ENCODE peak calls at places on chromosomes 4 and X, in six cellular contexts. H is MV-4-11, D is foreskin fibroblast, Y is kidney, G is M059J, O is left kidney. R is an unnamed sample.

GRCh38 chr4:128812360-128812958 is 3.0 kb downstream of the JADE1 start:
- DNase-seq in Y (peak; percentile 86), D (peak; percentile 64), O (peak; percentile 90), G (peak; percentile 81), H (peak; percentile 43), R (no peak)

GRCh38 chr4:96073446-96073845 is 233.6 kb downstream of the PDHA2 start:
- DNase-seq in Y (no peak), G (peak; percentile 29), H (no peak), D (no peak), O (no peak), R (no peak)

GRCh38 chrX:39613508-39613921 is 484.2 kb downstream of the BCOR start:
- DNase-seq in H (no peak), G (peak; percentile 51), Y (peak; percentile 87), O (peak; percentile 94), D (no peak), R (no peak)

GRCh38 chrX:53281321-53281822 is at the start of gene IQSEC2:
- DNase-seq in H (peak; percentile 46), G (peak; percentile 88), Y (peak; percentile 96), O (peak; percentile 87), D (peak; percentile 74), R (no peak)

GRCh38 chr4:145681956-145682355 is 2.0 kb downstream of the C4orf51 start:
- DNase-seq in D (peak; percentile 24), O (no peak), Y (no peak), H (no peak), G (no peak), R (no peak)

GRCh38 chr4:5341151-5341925 is 290.1 kb downstream of the STK32B start:
- DNase-seq in O (no peak), G (no peak), Y (no peak), D (no peak), H (no peak), R (no peak)

GRCh38 chr4:87066403-87067119 is 131.8 kb downstream of the AFF1 start:
- DNase-seq in D (no peak), H (no peak), O (peak; percentile 67), G (no peak), Y (no peak), R (no peak)

GRCh38 chr4:9877123-9877522 is 95.7 kb downstream of the DRD5 start:
- DNase-seq in Y (no peak), O (no peak), D (no peak), H (no peak), G (no peak), R (no peak)

GRCh38 chrX:46184749-46185148 is 360.5 kb downstream of the ZNF674 start:
- DNase-seq in Y (no peak), O (no peak), H (no peak), G (peak; percentile 67), D (peak; percentile 17), R (no peak)

GRCh38 chrX:138886769-138887168 is 175.3 kb upstream of the FGF13 start:
- DNase-seq in D (no peak), O (no peak), Y (no peak), H (no peak), G (peak; percentile 86), R (no peak)

GRCh38 chr4:26753642-26754041 is 107.0 kb upstream of the STIM2 start:
- DNase-seq in H (no peak), D (no peak), Y (no peak), O (peak; percentile 77), G (no peak), R (no peak)

GRCh38 chr4:6331018-6331417 is 61.4 kb downstream of the WFS1 start:
- DNase-seq in Y (no peak), H (no peak), O (no peak), D (no peak), G (peak; percentile 24), R (no peak)

GRCh38 chr4:65658117-65658516 is 12.2 kb downstream of the EPHA5 start:
- DNase-seq in G (no peak), O (peak; percentile 23), Y (no peak), H (no peak), D (no peak), R (no peak)

GRCh38 chr4:142565771-142566170 is 280.3 kb downstream of the INPP4B start:
- DNase-seq in O (no peak), H (no peak), Y (no peak), D (no peak), G (no peak), R (no peak)

GRCh38 chr4:24734511-24734910 is 60.9 kb upstream of the SOD3 start:
- DNase-seq in O (no peak), D (no peak), Y (no peak), H (no peak), G (no peak), R (no peak)

GRCh38 chr4:159069922-159070321 is 33.0 kb upstream of the RAPGEF2 start:
- DNase-seq in Y (no peak), H (no peak), G (peak; percentile 68), D (peak; percentile 90), O (no peak), R (no peak)

GRCh38 chr4:152360045-152360410 is 175.9 kb downstream of the FBXW7 start:
- DNase-seq in Y (no peak), D (no peak), H (no peak), O (no peak), G (no peak), R (no peak)

GRCh38 chr4:38663021-38663800 is 788 bp upstream of the KLF3 start:
- DNase-seq in G (no peak), D (no peak), H (peak; percentile 19), O (peak; percentile 83), Y (no peak), R (no peak)

GRCh38 chrX:70029790-70030189 is 19.9 kb downstream of the AWAT2 start:
- DNase-seq in D (no peak), H (no peak), Y (no peak), G (no peak), O (no peak), R (no peak)

GRCh38 chrX:39261446-39262147 is 460.3 kb downstream of the MID1IP1 start:
- DNase-seq in O (peak; percentile 56), D (peak; percentile 5), G (peak; percentile 85), H (peak; percentile 46), Y (no peak), R (no peak)

GRCh38 chrX:23749129-23749528 is 6.1 kb upstream of the ACOT9 start:
- DNase-seq in G (no peak), D (no peak), O (no peak), Y (peak; percentile 18), H (no peak), R (no peak)

GRCh38 chrX:45710081-45710801 is 509.6 kb upstream of the DIPK2B start:
- DNase-seq in G (peak; percentile 98), O (no peak), H (peak; percentile 22), D (peak; percentile 92), Y (no peak), R (no peak)

GRCh38 chr4:109235683-109236082 is 66.8 kb downstream of the COL25A1 start:
- DNase-seq in Y (no peak), G (no peak), D (no peak), H (no peak), O (no peak), R (no peak)

GRCh38 chr4:41160856-41161255 is 53.5 kb downstream of the APBB2 start:
- DNase-seq in O (no peak), D (peak; percentile 36), G (peak; percentile 83), Y (no peak), H (no peak), R (no peak)

GRCh38 chr4:6435010-6435409 is 37.4 kb downstream of the PPP2R2C start:
- DNase-seq in H (no peak), Y (no peak), G (no peak), D (no peak), O (no peak), R (no peak)

GRCh38 chr4:48571471-48571870 is 81.4 kb downstream of the ZAR1 start:
- DNase-seq in O (no peak), Y (no peak), H (no peak), G (no peak), D (no peak), R (no peak)

GRCh38 chr4:83125738-83126141 is 11.2 kb upstream of the PLAC8 start:
- DNase-seq in O (no peak), G (no peak), H (peak; percentile 84), D (no peak), Y (no peak), R (no peak)

GRCh38 chr4:170167678-170168077 is 77.9 kb upstream of the AADAT start:
- DNase-seq in G (no peak), D (no peak), O (no peak), H (no peak), Y (no peak), R (no peak)

GRCh38 chr4:1564535-1565375 is 119.4 kb downstream of the FAM53A start:
- DNase-seq in G (no peak), D (no peak), O (no peak), H (no peak), Y (peak; percentile 67), R (peak; percentile 84)

GRCh38 chr4:76690091-76690905 is 207.6 kb downstream of the SOWAHB start:
- DNase-seq in H (no peak), O (peak; percentile 77), G (peak; percentile 40), D (no peak), Y (no peak), R (no peak)

GRCh38 chrX:20143539-20143938 is 1.9 kb upstream of the EIF1AX start:
- DNase-seq in Y (no peak), O (no peak), H (peak; percentile 7), G (no peak), D (no peak), R (no peak)

GRCh38 chrX:71095971-71096701 is 485 bp downstream of the FOXO4 start:
- DNase-seq in D (peak; percentile 24), G (peak; percentile 41), O (no peak), H (no peak), Y (peak; percentile 74), R (no peak)

GRCh38 chr4:6471303-6472007 is 959 bp downstream of the PPP2R2C start:
- DNase-seq in G (no peak), O (no peak), H (no peak), Y (no peak), D (no peak), R (no peak)

GRCh38 chrX:81336455-81337144 is 134.7 kb downstream of the SH3BGRL start:
- DNase-seq in O (no peak), H (no peak), Y (peak; percentile 19), D (no peak), G (peak; percentile 4), R (peak; percentile 59)

GRCh38 chr4:2931765-2932560 is 31.2 kb downstream of the NOP14 start:
- DNase-seq in Y (peak; percentile 90), H (peak; percentile 88), D (no peak), G (no peak), O (no peak), R (peak; percentile 91)

GRCh38 chrX:29470029-29470428 is 745.3 kb upstream of the MAGEB2 start:
- DNase-seq in H (no peak), D (peak; percentile 14), O (no peak), G (peak; percentile 26), Y (no peak), R (no peak)

GRCh38 chr4:15729910-15730533 is 27.2 kb downstream of the BST1 start:
- DNase-seq in O (peak; percentile 69), D (no peak), G (peak; percentile 56), H (peak; percentile 46), Y (no peak), R (no peak)

GRCh38 chr4:158410272-158410671 is 111.4 kb upstream of the RXFP1 start:
- DNase-seq in Y (no peak), D (peak; percentile 40), H (peak; percentile 21), O (peak; percentile 3), G (peak; percentile 57), R (no peak)